ENCODE peak calls at places on chromosome 16, in seven cellular contexts. X, F, L, S, O, M and G are unnamed samples.

GRCh38 chr16:50272687-50273381 is 6.5 kb downstream of the ADCY7 start:
- DNase-seq in F (no peak), X (peak), L (no peak), O (no peak), S (peak), M (no peak), G (no peak)

GRCh38 chr16:51994597-51994996 is 552.3 kb downstream of the TOX3 start:
- DNase-seq in S (no peak), O (no peak), L (peak), M (peak), X (no peak), F (peak), G (no peak)

GRCh38 chr16:47392114-47392513 is 68.7 kb downstream of the ITFG1 start:
- DNase-seq in F (no peak), O (no peak), L (no peak), S (no peak), X (no peak), M (no peak), G (peak)

GRCh38 chr16:82814059-82814458 is 187.3 kb downstream of the CDH13 start:
- DNase-seq in L (no peak), O (no peak), S (no peak), F (no peak), M (no peak), X (no peak), G (no peak)

GRCh38 chr16:31200821-31201510 is 1.6 kb downstream of the PYCARD start:
- DNase-seq in X (peak), M (no peak), L (no peak), O (peak), S (no peak), F (no peak), G (peak)

GRCh38 chr16:89887243-89887642 is 13.9 kb downstream of the TCF25 start:
- DNase-seq in O (no peak), F (no peak), L (no peak), X (no peak), M (no peak), S (no peak), G (no peak)

GRCh38 chr16:28210264-28210663 is 1.5 kb downstream of the XPO6 start:
- DNase-seq in L (no peak), M (no peak), F (no peak), S (no peak), O (no peak), X (no peak), G (no peak)

GRCh38 chr16:25093208-25094061 is 18.1 kb upstream of the LCMT1 start:
- DNase-seq in S (no peak), O (peak), M (no peak), F (no peak), X (no peak), L (no peak), G (no peak)

GRCh38 chr16:75570351-75571104 is 4.3 kb downstream of the GABARAPL2 start:
- DNase-seq in M (no peak), S (no peak), L (no peak), O (no peak), F (no peak), X (no peak), G (no peak)

GRCh38 chr16:10078541-10078949 is 103.7 kb downstream of the GRIN2A start:
- DNase-seq in O (no peak), F (no peak), L (no peak), S (no peak), X (no peak), M (no peak), G (no peak)

GRCh38 chr16:15041260-15042011 is 14.4 kb downstream of the NTAN1 start:
- DNase-seq in L (no peak), O (no peak), S (peak), M (no peak), X (peak), F (peak), G (no peak)

GRCh38 chr16:70493863-70494770 is 29.2 kb downstream of the COG4 start:
- DNase-seq in S (no peak), M (no peak), F (no peak), O (no peak), L (no peak), X (no peak), G (no peak)

GRCh38 chr16:81061855-81062608 is 15.0 kb downstream of the C16orf46 start:
- DNase-seq in M (no peak), O (no peak), F (no peak), X (no peak), L (no peak), S (no peak), G (no peak)

GRCh38 chr16:79283578-79283977 is 317.0 kb downstream of the MAF start:
- DNase-seq in X (no peak), S (no peak), M (no peak), O (no peak), L (no peak), F (no peak), G (no peak)

GRCh38 chr16:58733248-58733670 is 857 bp downstream of the GOT2 start:
- DNase-seq in M (no peak), L (peak), O (no peak), X (no peak), F (no peak), S (no peak), G (peak)

GRCh38 chr16:74742051-74742481 is 32.6 kb downstream of the FA2H start:
- DNase-seq in F (no peak), X (no peak), M (no peak), S (no peak), L (no peak), O (no peak), G (no peak)

GRCh38 chr16:734208-734980 is 6.4 kb downstream of the CIAO3 start:
- DNase-seq in F (no peak), M (no peak), X (no peak), S (no peak), L (no peak), O (no peak), G (no peak)

GRCh38 chr16:86510465-86511261 is at the start of gene FOXF1:
- DNase-seq in F (no peak), L (no peak), M (no peak), S (no peak), O (no peak), X (no peak), G (no peak)

GRCh38 chr16:61617214-61617783 is 418.9 kb downstream of the CDH8 start:
- DNase-seq in S (no peak), O (no peak), F (no peak), L (no peak), M (no peak), X (no peak), G (no peak)

GRCh38 chr16:79169239-79169638 is 431.3 kb downstream of the MAF start:
- DNase-seq in O (peak), L (no peak), S (no peak), X (no peak), F (no peak), M (no peak), G (no peak)

GRCh38 chr16:3509470-3509928 is 8.7 kb downstream of the CLUAP1 start:
- DNase-seq in F (peak), L (peak), M (no peak), O (peak), S (no peak), X (no peak), G (no peak)

GRCh38 chr16:324451-325334 is 27.8 kb downstream of the AXIN1 start:
- DNase-seq in O (peak), M (no peak), F (no peak), X (peak), L (no peak), S (peak), G (no peak)

GRCh38 chr16:2482181-2483107 is 7.5 kb downstream of the TBC1D24 start:
- DNase-seq in O (no peak), X (no peak), M (peak), F (no peak), S (peak), L (no peak), G (no peak)

GRCh38 chr16:87784812-87785211 is 19.0 kb upstream of the KLHDC4 start:
- DNase-seq in M (no peak), X (no peak), S (no peak), F (no peak), L (peak), O (no peak), G (no peak)

GRCh38 chr16:4814046-4814445 is 11.6 kb upstream of the ROGDI start:
- DNase-seq in L (no peak), X (no peak), F (no peak), S (no peak), O (no peak), M (no peak), G (no peak)

GRCh38 chr16:87053016-87053982 is 263.9 kb downstream of the C16orf95 start:
- DNase-seq in O (no peak), S (no peak), L (no peak), M (no peak), X (peak), F (no peak), G (no peak)

GRCh38 chr16:57657228-57657627 is 10.9 kb upstream of the ADGRG3 start:
- DNase-seq in X (no peak), F (no peak), S (no peak), M (no peak), O (no peak), L (no peak), G (no peak)

GRCh38 chr16:9536905-9537304 is 445.5 kb downstream of the HAPSTR1 start:
- DNase-seq in L (no peak), F (no peak), O (no peak), M (no peak), X (no peak), S (no peak), G (no peak)

GRCh38 chr16:88376053-88376834 is 6.5 kb upstream of the ZNF469 start:
- DNase-seq in X (peak), M (no peak), L (no peak), O (no peak), S (peak), F (peak), G (no peak)

GRCh38 chr16:1613728-1614225 is 1.6 kb downstream of the CRAMP1 start:
- DNase-seq in S (no peak), X (peak), O (peak), L (no peak), M (no peak), F (no peak), G (peak)

GRCh38 chr16:56878455-56878854 is 13.4 kb downstream of the SLC12A3 start:
- DNase-seq in O (no peak), L (no peak), F (no peak), M (no peak), S (no peak), X (no peak), G (no peak)

GRCh38 chr16:9300252-9300651 is 208.8 kb downstream of the HAPSTR1 start:
- DNase-seq in L (no peak), O (no peak), S (no peak), X (no peak), F (no peak), M (no peak), G (no peak)

GRCh38 chr16:65480276-65480675 is 358.4 kb upstream of the CDH11 start:
- DNase-seq in S (no peak), L (no peak), M (no peak), O (no peak), X (no peak), F (no peak), G (no peak)

GRCh38 chr16:8649829-8650554 is 24.4 kb upstream of the ABAT start:
- DNase-seq in L (no peak), X (no peak), M (no peak), O (no peak), S (no peak), F (no peak), G (no peak)

GRCh38 chr16:55759983-55760664 is 72.8 kb downstream of the CES1 start:
- DNase-seq in M (no peak), F (no peak), S (peak), O (no peak), X (no peak), L (no peak), G (no peak)

GRCh38 chr16:21223787-21224186 is 9.7 kb upstream of the ANKS4B start:
- DNase-seq in M (no peak), X (no peak), S (no peak), F (no peak), O (no peak), L (no peak), G (no peak)